ENCODE peak calls at places on chromosomes 12 and 14, in four cellular contexts. T is ovary, E is heart left ventricle, F is IMR-90. C is an unnamed sample.

GRCh38 chr12:95158919-95159318 is 58.3 kb downstream of the FGD6 start:
- DNase-seq in F (no peak), T (no peak), E (no peak), C (no peak)

GRCh38 chr12:25578739-25579138 is 25.7 kb upstream of the LMNTD1 start:
- DNase-seq in T (no peak), E (no peak), F (no peak), C (no peak)

GRCh38 chr14:34257505-34257904 is 204.5 kb downstream of the SPTSSA start:
- DNase-seq in F (no peak), T (no peak), E (no peak), C (no peak)

GRCh38 chr12:108193922-108194321 is 64.8 kb downstream of the WSCD2 start:
- DNase-seq in F (peak), T (no peak), E (no peak), C (peak)

GRCh38 chr12:28569698-28570411 is 379.6 kb downstream of the CCDC91 start:
- DNase-seq in E (no peak), F (peak), T (no peak), C (peak)

GRCh38 chr12:115224031-115224430 is 540.1 kb upstream of the TBX3 start:
- DNase-seq in F (no peak), E (no peak), T (no peak), C (no peak)

GRCh38 chr12:27431185-27431584 is 15.4 kb upstream of the SMCO2 start:
- DNase-seq in T (no peak), F (no peak), E (no peak), C (no peak)

GRCh38 chr14:100677925-100678765 is 48.5 kb upstream of the DLK1 start:
- DNase-seq in F (peak), E (peak), T (peak), C (peak)

GRCh38 chr12:16348435-16349131 is 1.1 kb downstream of the MGST1 start:
- DNase-seq in F (peak), E (no peak), T (no peak), C (no peak)

GRCh38 chr14:97290977-97291376 is 493.8 kb downstream of the VRK1 start:
- DNase-seq in F (no peak), E (no peak), T (no peak), C (no peak)

GRCh38 chr14:101796479-101796878 is 35.0 kb downstream of the PPP2R5C start:
- DNase-seq in T (no peak), E (no peak), F (no peak), C (no peak)

GRCh38 chr14:20632448-20632830 is 9.1 kb downstream of the OR6S1 start:
- DNase-seq in F (no peak), T (no peak), E (no peak), C (no peak)

GRCh38 chr14:55638665-55639064 is 58.7 kb downstream of the KTN1 start:
- DNase-seq in F (no peak), E (no peak), T (no peak), C (no peak)

GRCh38 chr12:119262388-119262787 is 72.1 kb upstream of the CCDC60 start:
- DNase-seq in E (no peak), F (no peak), T (no peak), C (no peak)

GRCh38 chr14:53619625-53620324 is 336.9 kb downstream of the BMP4 start:
- DNase-seq in E (no peak), F (peak), T (no peak), C (peak)

GRCh38 chr14:88986146-88986841 is 161.8 kb downstream of the TTC8 start:
- DNase-seq in T (peak), E (peak), F (peak), C (no peak)

GRCh38 chr12:12899530-12900380 is 8.4 kb downstream of the GPRC5A start:
- DNase-seq in T (peak), E (no peak), F (peak), C (peak)

GRCh38 chr12:27771470-27772327 is 8.3 kb upstream of the KLHL42 start:
- DNase-seq in E (no peak), T (no peak), F (no peak), C (no peak)

GRCh38 chr12:94193168-94193567 is 44.8 kb downstream of the PLXNC1 start:
- DNase-seq in E (no peak), F (no peak), T (no peak), C (no peak)

GRCh38 chr12:112711026-112711425 is 80.5 kb upstream of the RPH3A start:
- DNase-seq in T (no peak), E (no peak), F (no peak), C (no peak)

GRCh38 chr14:52686176-52686575 is 9.2 kb downstream of the ERO1A start:
- DNase-seq in E (no peak), F (no peak), T (no peak), C (no peak)

GRCh38 chr14:55802986-55803431 is 223.0 kb downstream of the KTN1 start:
- DNase-seq in F (peak), E (no peak), T (no peak), C (no peak)

GRCh38 chr12:110693731-110694130 is 4.8 kb upstream of the HVCN1 start:
- DNase-seq in T (no peak), E (peak), F (no peak), C (no peak)

GRCh38 chr12:127293507-127294310 is 973.3 kb upstream of the TMEM132C start:
- DNase-seq in T (no peak), F (peak), E (peak), C (no peak)

GRCh38 chr12:62649412-62650116 is 182.9 kb downstream of the MON2 start:
- DNase-seq in E (no peak), T (no peak), F (no peak), C (no peak)

GRCh38 chr12:125568306-125568705 is 503.1 kb downstream of the AACS start:
- DNase-seq in E (no peak), F (no peak), T (no peak), C (no peak)

GRCh38 chr12:128613821-128614220 is 209.9 kb downstream of the SLC15A4 start:
- DNase-seq in T (no peak), F (no peak), E (no peak), C (no peak)

GRCh38 chr12:78316150-78316549 is 485.5 kb downstream of the NAV3 start:
- DNase-seq in F (no peak), T (no peak), E (no peak), C (no peak)

GRCh38 chr12:123516221-123516780 is 17.2 kb downstream of the RILPL1 start:
- DNase-seq in E (no peak), F (no peak), T (no peak), C (no peak)

GRCh38 chr14:102928412-102929348 is 6.2 kb downstream of the AMN start:
- DNase-seq in F (peak), E (no peak), T (peak), C (peak)

GRCh38 chr12:95393191-95393790 is 80.7 kb upstream of the METAP2 start:
- DNase-seq in F (no peak), T (no peak), E (no peak), C (no peak)

GRCh38 chr12:29026419-29026818 is 122.7 kb upstream of the FAR2 start:
- DNase-seq in T (no peak), F (no peak), E (no peak), C (no peak)

GRCh38 chr12:50240096-50240791 is 43.1 kb downstream of the LIMA1 start:
- DNase-seq in E (no peak), F (no peak), T (no peak), C (no peak)
- H3K27ac ChIP-seq in E (peak), F (peak), T (peak), C (peak)

GRCh38 chr12:11719678-11720099 is 70.2 kb downstream of the ETV6 start:
- DNase-seq in T (no peak), E (peak), F (peak), C (no peak)
- TF ChIP-seq POLR2A in T (no peak), E (no peak), F (peak), C (no peak)

DNA sequence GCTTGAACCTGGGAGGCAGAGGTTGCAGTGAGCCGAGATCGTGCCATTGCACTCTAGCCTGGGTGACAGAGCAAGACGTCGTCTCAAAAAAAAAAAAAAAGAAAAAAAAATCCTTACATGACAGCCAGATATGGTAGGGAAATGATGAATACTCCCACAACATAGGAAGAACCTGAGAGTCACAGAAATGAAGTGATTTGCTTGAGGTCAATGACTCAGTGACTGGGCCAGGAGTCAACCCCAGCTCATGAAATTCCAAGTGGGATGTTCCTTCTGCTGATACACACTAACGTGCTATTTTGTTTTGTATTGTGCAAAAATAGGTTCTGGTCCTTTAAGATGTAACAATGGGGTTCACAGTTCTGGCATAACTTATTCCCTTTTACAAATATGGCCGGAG is 9.0 kb downstream of the RHOF start:
- DNase-seq in E (no peak), T (no peak), F (peak), C (peak)
- H3K27ac ChIP-seq in E (no peak), T (no peak), F (no peak), C (peak)

GRCh38 chr12:98372340-98373018 is 142.9 kb upstream of the TMPO start:
- DNase-seq in F (no peak), T (no peak), E (no peak), C (no peak)
- TF ChIP-seq POLR2A in F (no peak), T (no peak), E (no peak), C (no peak)

GRCh38 chr12:3576891-3577290 is 85.9 kb downstream of the PRMT8 start:
- DNase-seq in E (no peak), F (no peak), T (no peak), C (no peak)

GRCh38 chr12:3580071-3580749 is 89.2 kb downstream of the PRMT8 start:
- DNase-seq in T (no peak), E (no peak), F (no peak), C (no peak)

GRCh38 chr12:3578557-3578956 is 87.6 kb downstream of the PRMT8 start:
- DNase-seq in E (no peak), T (no peak), F (no peak), C (no peak)

GRCh38 chr12:3571323-3571722 is 80.3 kb downstream of the PRMT8 start:
- DNase-seq in F (no peak), T (no peak), E (no peak), C (no peak)

DNA sequence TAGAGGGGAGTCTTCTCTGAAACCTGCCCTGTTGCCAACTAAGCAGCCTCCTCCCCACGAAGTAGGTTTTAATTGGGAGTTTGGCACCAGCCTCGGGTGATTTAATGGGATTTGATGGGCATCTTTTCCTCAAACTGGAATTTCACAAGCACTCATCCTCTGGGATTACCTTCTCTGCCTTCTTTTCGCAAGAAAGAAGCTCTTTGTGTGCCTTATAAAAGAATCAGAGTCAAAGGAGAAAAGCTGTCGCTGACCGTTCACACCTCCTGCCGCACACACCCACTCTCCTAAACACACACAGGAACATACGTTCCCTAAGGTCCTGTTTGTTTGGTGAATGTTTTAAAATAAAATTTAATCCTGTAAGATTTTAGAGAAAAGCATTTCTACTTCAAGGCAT is 84.0 kb downstream of the PRMT8 start:
- DNase-seq in F (no peak), E (no peak), T (no peak), C (no peak)
- H3K27ac ChIP-seq in F (no peak), E (no peak), T (no peak), C (no peak)

DNA sequence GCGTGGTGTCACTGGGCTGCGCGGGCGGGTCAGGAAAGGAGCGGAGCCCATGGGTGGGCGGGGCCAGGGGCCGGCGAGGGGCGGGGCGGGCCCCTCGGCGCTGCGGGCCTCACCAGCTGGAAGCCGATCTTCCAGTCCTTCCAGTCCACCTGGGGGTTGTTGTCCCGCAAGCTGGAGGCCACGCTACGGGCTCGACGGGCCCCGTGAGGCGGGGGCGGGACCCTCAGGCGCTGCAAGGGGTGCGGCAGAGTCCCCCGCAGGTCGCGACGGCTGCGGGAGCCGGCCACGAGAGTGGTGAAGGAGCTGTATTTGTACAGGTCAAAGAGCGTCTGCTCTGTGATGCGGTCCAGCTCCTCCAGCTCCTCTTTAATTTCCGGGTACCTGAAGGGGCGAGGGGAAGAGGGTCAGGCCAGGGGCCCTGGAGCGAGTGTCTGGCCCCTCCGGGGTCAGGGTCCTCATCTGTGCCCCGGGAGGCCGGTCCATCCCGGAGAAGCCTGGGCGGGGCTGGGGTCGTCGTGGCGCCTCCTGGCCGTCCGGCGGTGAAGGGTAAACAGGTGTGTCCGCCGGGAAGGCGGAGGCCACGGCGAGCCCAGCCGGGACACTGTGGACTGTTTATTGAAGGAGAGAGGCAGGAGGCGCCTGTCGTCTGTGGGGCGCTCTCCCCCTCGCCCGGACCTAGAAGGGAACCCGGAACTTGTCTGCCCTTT is 11.9 kb downstream of the SCNN1A start:
- DNase-seq in E (peak), T (peak), F (peak), C (peak)
- TF ChIP-seq POLR2A in E (peak), T (peak), F (no peak), C (peak)

DNA sequence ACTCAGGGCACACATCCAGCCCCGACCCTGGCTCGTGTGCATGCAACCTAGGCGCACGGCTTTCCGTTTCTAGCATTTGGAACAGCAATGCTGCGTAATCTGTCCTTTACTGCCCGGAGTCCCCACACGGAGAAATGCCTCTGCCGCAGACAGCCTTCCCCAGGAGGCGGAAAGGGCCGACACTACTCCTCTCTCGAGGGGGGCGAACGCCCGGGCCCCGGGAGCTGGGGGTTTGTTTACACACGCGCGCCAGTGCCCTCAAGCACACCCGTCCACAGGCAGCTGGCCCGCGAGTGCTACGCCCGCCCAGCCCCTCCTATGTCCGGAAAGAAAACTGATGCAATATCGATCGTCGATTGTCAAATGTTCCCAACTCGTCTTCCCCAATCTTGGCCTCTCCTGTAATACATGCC is 849 bp downstream of the SLC38A2 start:
- DNase-seq in F (peak), E (peak), T (peak), C (peak)
- H3K27ac ChIP-seq in F (peak), E (peak), T (peak), C (peak)